ENCODE peak calls at places on chromosomes 16 and 17, in six cellular contexts. N is activated CD4-positive, alpha-beta memory T cell treated with anti-CD3 and anti-CD28 coated beads for 36 hours; H is adrenal gland; Q is NCI-H774; I is lung; V is Right ventricle myocardium superior. L is an unnamed sample.

GRCh38 chr16:5756969-5757368 is 659.4 kb upstream of the EEF2KMT start:
- DNase-seq in N (no peak), H (no peak), Q (no peak), I (no peak), V (no peak), L (no peak)

GRCh38 chr17:29111816-29112499 is 68.2 kb downstream of the MYO18A start:
- DNase-seq in N (peak; percentile 80), H (peak; percentile 62), Q (peak; percentile 43), I (peak; percentile 71), V (peak; percentile 85), L (no peak)

GRCh38 chr17:82525712-82526111 is 6.2 kb downstream of the FOXK2 start:
- DNase-seq in N (no peak), H (no peak), Q (no peak), I (no peak), V (no peak), L (no peak)

GRCh38 chr16:85735225-85735722 is 15.6 kb downstream of the C16orf74 start:
- DNase-seq in N (peak; percentile 66), H (no peak), Q (no peak), I (no peak), V (no peak), L (no peak)

GRCh38 chr17:15892679-15893332 is 52.1 kb upstream of the ADORA2B start:
- DNase-seq in N (no peak), H (no peak), Q (no peak), I (no peak), V (no peak), L (no peak)

GRCh38 chr17:81387235-81388060 is 7.8 kb upstream of the BAHCC1 start:
- DNase-seq in N (peak; percentile 71), H (peak; percentile 76), Q (no peak), I (peak; percentile 63), V (no peak), L (no peak)

GRCh38 chr17:38428150-38428642 is at the start of gene ARHGAP23:
- DNase-seq in N (peak; percentile 44), H (peak; percentile 90), Q (peak; percentile 41), I (peak; percentile 68), V (peak; percentile 83), L (no peak)

GRCh38 chr16:78836802-78837489 is 737.5 kb downstream of the WWOX start:
- DNase-seq in N (peak; percentile 31), H (no peak), Q (no peak), I (no peak), V (no peak), L (no peak)

GRCh38 chr16:65061935-65062334 is 59.9 kb downstream of the CDH11 start:
- DNase-seq in N (no peak), H (no peak), Q (no peak), I (no peak), V (no peak), L (no peak)

GRCh38 chr17:6627019-6627418 is 13.5 kb downstream of the KIAA0753 start:
- DNase-seq in N (no peak), H (no peak), Q (no peak), I (no peak), V (no peak), L (no peak)

GRCh38 chr17:45248132-45248936 is 13.6 kb downstream of the SPATA32 start:
- DNase-seq in N (peak; percentile 88), H (peak; percentile 33), Q (peak; percentile 66), I (peak; percentile 59), V (peak; percentile 62), L (no peak)

GRCh38 chr16:9297437-9298113 is 206.1 kb downstream of the HAPSTR1 start:
- DNase-seq in N (peak; percentile 9), H (peak; percentile 49), Q (no peak), I (no peak), V (peak; percentile 42), L (no peak)

GRCh38 chr17:62693616-62694415 is 66.3 kb downstream of the MRC2 start:
- DNase-seq in N (no peak), H (no peak), Q (no peak), I (no peak), V (no peak), L (no peak)

GRCh38 chr16:3173892-3174617 is 13.9 kb upstream of the OR1F1 start:
- DNase-seq in N (peak; percentile 57), H (no peak), Q (no peak), I (no peak), V (no peak), L (no peak)

GRCh38 chr16:17367034-17367433 is 103.7 kb downstream of the XYLT1 start:
- DNase-seq in N (no peak), H (no peak), Q (no peak), I (no peak), V (peak; percentile 41), L (no peak)

GRCh38 chr17:50884354-50885311 is 18.5 kb upstream of the TOB1 start:
- DNase-seq in N (no peak), H (no peak), Q (no peak), I (no peak), V (no peak), L (no peak)

GRCh38 chr17:27296427-27296979 is 2.6 kb downstream of the WSB1 start:
- DNase-seq in N (no peak), H (no peak), Q (no peak), I (no peak), V (no peak), L (no peak)